ENCODE peak calls at places on chromosome 22, in six cellular contexts. J is SK-N-SH, K is IMR-90, X is neural progenitor cell, F is neuronal stem cell, P is mesendoderm. N is an unnamed sample.
A peak's percentile ranks its signal among the peaks of the same experiment; 100 is the strongest.

GRCh38 chr22:39996732-39997131 is 2.0 kb downstream of the FAM83F start:
- DNase-seq in J (no peak), F (no peak), P (no peak), X (no peak), K (no peak), N (peak; percentile 11)

GRCh38 chr22:42296381-42296853 is 26.0 kb upstream of the TCF20 start:
- DNase-seq in F (no peak), K (no peak), P (no peak), X (no peak), J (peak; percentile 90), N (no peak)

GRCh38 chr22:29325785-29326315 is 10.4 kb upstream of the RASL10A start:
- DNase-seq in P (no peak), X (no peak), K (no peak), J (no peak), F (no peak), N (no peak)

GRCh38 chr22:17266261-17266971 is 47.2 kb upstream of the ADA2 start:
- DNase-seq in X (peak; percentile 92), P (peak; percentile 98), J (no peak), K (no peak), F (peak; percentile 83), N (no peak)

GRCh38 chr22:28917747-28918543 is 34.6 kb downstream of the ZNRF3 start:
- DNase-seq in J (peak; percentile 48), F (peak; percentile 65), X (peak; percentile 79), K (peak; percentile 31), P (peak; percentile 86), N (no peak)

GRCh38 chr22:23471698-23472097 is 108.4 kb downstream of the IGLL1 start:
- DNase-seq in P (no peak), X (no peak), K (no peak), J (no peak), F (no peak), N (no peak)

GRCh38 chr22:22408731-22409696 is 99.5 kb downstream of the ZNF280B start:
- DNase-seq in K (peak; percentile 4), P (peak; percentile 57), J (peak; percentile 44), F (peak; percentile 21), X (peak; percentile 63), N (no peak)

GRCh38 chr22:32079110-32080089 is 36.3 kb downstream of the SLC5A1 start:
- DNase-seq in F (no peak), P (peak; percentile 91), J (no peak), K (peak; percentile 68), X (no peak), N (peak; percentile 5)

GRCh38 chr22:41311487-41311886 is 10.2 kb downstream of the ZC3H7B start:
- DNase-seq in X (no peak), F (no peak), J (no peak), K (no peak), P (peak; percentile 40), N (no peak)

GRCh38 chr22:22460635-22461034 is 47.9 kb downstream of the ZNF280B start:
- DNase-seq in P (peak; percentile 8), X (peak; percentile 17), J (peak; percentile 10), K (no peak), F (no peak), N (peak; percentile 17)

GRCh38 chr22:23534201-23534850 is 45.8 kb downstream of the IGLL1 start:
- DNase-seq in J (peak; percentile 28), F (no peak), X (no peak), K (no peak), P (peak; percentile 65), N (no peak)

GRCh38 chr22:25176175-25176574 is 23.5 kb upstream of the CRYBB3 start:
- DNase-seq in K (no peak), J (no peak), F (no peak), P (no peak), X (no peak), N (no peak)

GRCh38 chr22:37328017-37328416 is 45.7 kb downstream of the CYTH4 start:
- DNase-seq in P (no peak), K (peak; percentile 93), J (no peak), F (no peak), X (no peak), N (peak; percentile 55)

GRCh38 chr22:33806191-33806590 is 114.1 kb downstream of the LARGE1 start:
- DNase-seq in X (no peak), J (no peak), K (peak; percentile 20), F (no peak), P (no peak), N (no peak)

GRCh38 chr22:36769541-36769940 is 6.4 kb downstream of the IFT27 start:
- DNase-seq in F (no peak), P (no peak), X (no peak), K (no peak), J (no peak), N (no peak)

GRCh38 chr22:23282986-23283385 is 102.7 kb downstream of the BCR start:
- DNase-seq in K (no peak), J (no peak), X (no peak), F (no peak), P (no peak), N (no peak)

GRCh38 chr22:35314161-35314942 is 14.7 kb downstream of the TOM1 start:
- DNase-seq in P (no peak), X (no peak), F (no peak), J (no peak), K (no peak), N (no peak)

GRCh38 chr22:18146389-18146753 is 3.6 kb upstream of the USP18 start:
- DNase-seq in F (no peak), K (no peak), J (no peak), X (no peak), P (no peak), N (no peak)

GRCh38 chr22:20566420-20567260 is 59.2 kb downstream of the MED15 start:
- DNase-seq in X (no peak), K (peak; percentile 82), J (no peak), F (no peak), P (no peak), N (no peak)
- H3K4me2 ChIP-seq in X (no peak overlapping the region), K (no peak overlapping the region), J (peak overlapping the region; percentile 38), F (no peak overlapping the region), P (no peak overlapping the region), N (no peak overlapping the region)

DNA sequence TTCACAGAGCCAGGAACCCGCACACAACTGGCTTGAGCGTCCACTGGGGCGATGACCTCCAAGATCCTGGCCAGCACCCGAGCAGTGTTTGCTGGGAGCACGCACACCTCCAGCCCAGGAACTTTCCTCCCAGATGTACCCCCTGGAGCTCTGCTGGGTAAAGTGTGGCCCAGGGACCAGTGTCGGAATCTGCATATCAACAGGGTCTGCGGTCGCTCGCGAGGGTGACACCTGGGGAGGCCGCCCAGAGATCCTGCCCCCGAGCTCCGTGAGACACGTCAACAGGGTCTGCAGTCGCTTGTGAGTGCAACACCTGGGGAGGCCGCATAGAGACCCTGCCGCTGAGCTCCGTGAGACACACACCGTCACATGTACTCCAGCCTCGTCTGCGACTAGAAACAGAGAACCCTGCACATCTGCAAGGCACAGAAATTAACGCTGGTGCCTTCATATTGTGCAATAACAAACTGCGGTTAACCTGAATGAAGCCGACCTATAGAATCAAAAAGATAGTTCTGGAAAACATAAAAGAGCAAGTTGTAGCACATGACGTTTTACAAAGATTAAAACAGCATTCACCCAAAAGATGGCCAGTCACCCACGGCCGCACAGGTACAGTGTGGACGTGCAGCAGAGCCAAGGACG is 172.4 kb downstream of the BRD1 start:
- DNase-seq in K (no peak), P (no peak), X (no peak), F (no peak), J (no peak), N (no peak)
- H3K4me2 ChIP-seq in K (no peak overlapping the region), P (no peak overlapping the region), X (no peak overlapping the region), F (no peak overlapping the region), J (no peak overlapping the region), N (peak overlapping the region; percentile 56)

DNA sequence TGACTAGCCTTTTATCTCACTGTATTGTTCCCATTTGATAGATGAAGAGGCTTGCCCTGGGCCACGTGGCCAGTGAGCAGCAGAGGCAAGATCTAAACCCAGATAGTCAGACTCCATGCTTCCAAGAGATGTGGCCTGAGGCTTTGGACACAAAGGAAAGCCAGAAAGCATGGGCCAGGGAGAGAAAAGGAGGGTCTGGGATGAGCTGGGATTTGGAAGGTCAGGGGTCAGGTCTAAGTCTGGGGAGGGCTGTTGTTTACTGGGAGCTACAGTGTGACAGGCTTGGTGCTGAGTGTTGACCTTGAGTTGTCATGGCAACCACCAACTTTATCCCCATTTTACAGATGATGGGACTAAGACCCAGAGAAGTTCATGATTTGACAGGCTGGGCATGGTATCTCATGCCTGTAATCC is 2.1 kb downstream of the SLC35E4 start:
- DNase-seq in K (no peak), X (no peak), P (peak; percentile 60), J (peak; percentile 51), F (no peak), N (peak; percentile 11)
- H3K4me2 ChIP-seq in K (peak overlapping the region; percentile 50), X (no peak overlapping the region), P (no peak overlapping the region), J (peak overlapping the region; percentile 96), F (no peak overlapping the region), N (peak overlapping the region; percentile 95)

GRCh38 chr22:44125421-44125820 is 55.3 kb upstream of the PARVG start:
- DNase-seq in F (no peak), J (no peak), P (no peak), X (no peak), K (no peak), N (no peak)
- H3K4me2 ChIP-seq in F (no peak overlapping the region), J (no peak overlapping the region), P (no peak overlapping the region), X (no peak overlapping the region), K (no peak overlapping the region), N (no peak overlapping the region)

GRCh38 chr22:38426628-38427027 is 28.4 kb downstream of the KCNJ4 start:
- DNase-seq in J (no peak), X (no peak), F (no peak), P (no peak), K (no peak), N (no peak)

GRCh38 chr22:38424525-38425080 is 30.4 kb downstream of the KCNJ4 start:
- DNase-seq in P (no peak), F (no peak), J (no peak), K (no peak), X (no peak), N (no peak)

GRCh38 chr22:38420734-38421133 is 34.3 kb downstream of the KCNJ4 start:
- DNase-seq in X (no peak), J (no peak), F (no peak), K (no peak), P (no peak), N (no peak)

GRCh38 chr22:38422615-38423511 is 32.1 kb downstream of the KCNJ4 start:
- DNase-seq in P (peak; percentile 58), J (no peak), K (no peak), F (no peak), X (no peak), N (no peak)

GRCh38 chr22:38423512-38424503 is 31.2 kb downstream of the KCNJ4 start:
- DNase-seq in P (no peak), K (no peak), J (no peak), X (no peak), F (no peak), N (no peak)
- H3K4me2 ChIP-seq in P (no peak overlapping the region), K (no peak overlapping the region), J (no peak overlapping the region), X (no peak overlapping the region), F (no peak overlapping the region), N (no peak overlapping the region)

DNA sequence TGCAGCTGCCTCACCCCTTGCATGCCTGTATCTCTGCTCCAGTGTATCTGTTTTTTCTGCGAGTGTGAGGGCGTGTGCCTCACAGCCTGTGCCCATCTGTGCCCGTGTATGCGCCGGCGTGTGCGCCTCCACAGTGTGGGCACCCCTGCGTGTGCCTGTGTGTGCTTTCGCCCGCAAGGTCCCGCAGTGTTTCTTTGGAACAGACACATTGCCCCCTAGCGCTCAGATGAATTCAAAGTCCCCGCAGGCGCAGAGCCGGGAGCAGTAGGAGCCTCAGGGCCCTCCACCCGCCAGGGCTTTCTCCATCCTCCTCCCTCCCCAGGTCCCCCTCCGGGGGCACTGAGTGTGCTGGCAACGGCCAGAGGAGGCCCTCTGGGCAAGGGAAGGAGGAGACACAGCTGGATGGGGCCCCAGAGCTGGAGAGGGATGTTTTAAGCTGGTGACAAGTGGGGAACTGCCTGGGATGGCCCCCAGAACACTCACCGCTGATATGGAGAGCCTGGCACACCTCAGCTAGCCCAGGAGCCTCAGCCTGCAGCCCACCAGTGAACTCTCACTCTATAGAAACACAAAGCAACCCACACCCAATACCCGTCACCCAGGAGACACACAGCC is 3.2 kb upstream of the MN1 start:
- DNase-seq in F (peak; percentile 64), K (peak; percentile 64), X (peak; percentile 88), P (peak; percentile 72), J (peak; percentile 66), N (peak; percentile 67)
- H3K4me2 ChIP-seq in F (no peak overlapping the region), K (peak overlapping the region; percentile 86), X (peak overlapping the region; percentile 47), P (peak overlapping the region; percentile 25), J (no peak overlapping the region), N (no peak overlapping the region)

N was measured in endothelial cell of umbilical vein.